ENCODE peak calls at places on chromosome X, in ten cellular contexts. One of them, this sample, is unnamed.

GRCh38 chrX:101429934-101430333 is 21.9 kb downstream of the HNRNPH2 start:
- DNase-seq in pancreas: no peak
- DNase-seq in CD8-positive, alpha-beta T cell: no peak
- DNase-seq in psoas muscle: no peak
- DNase-seq in glutamatergic neuron: no peak
- DNase-seq in neural progenitor cell: no peak
- DNase-seq in A673: no peak
- DNase-seq in left lung: no peak
- DNase-seq in A549: no peak
- DNase-seq in OCI-LY7: no peak
- DNase-seq in this sample: no peak

GRCh38 chrX:115493015-115493414 is 68.0 kb upstream of the PLS3 start:
- DNase-seq in pancreas: no peak
- DNase-seq in CD8-positive, alpha-beta T cell: no peak
- DNase-seq in psoas muscle: no peak
- DNase-seq in glutamatergic neuron: no peak
- DNase-seq in neural progenitor cell: no peak
- DNase-seq in A673: no peak
- DNase-seq in left lung: no peak
- DNase-seq in A549: no peak
- DNase-seq in OCI-LY7: no peak
- DNase-seq in this sample: no peak

GRCh38 chrX:68894142-68894512 is 65.3 kb downstream of the EFNB1 start:
- DNase-seq in pancreas: no peak
- DNase-seq in CD8-positive, alpha-beta T cell: no peak
- DNase-seq in psoas muscle: peak; percentile 65
- DNase-seq in glutamatergic neuron: no peak
- DNase-seq in neural progenitor cell: no peak
- DNase-seq in A673: no peak
- DNase-seq in left lung: no peak
- DNase-seq in A549: no peak
- DNase-seq in OCI-LY7: no peak
- DNase-seq in this sample: no peak

GRCh38 chrX:102712216-102712966 is at the start of gene GPRASP2:
- DNase-seq in pancreas: peak; percentile 81
- DNase-seq in CD8-positive, alpha-beta T cell: peak; percentile 42
- DNase-seq in psoas muscle: peak; percentile 72
- DNase-seq in glutamatergic neuron: peak; percentile 69
- DNase-seq in neural progenitor cell: peak; percentile 66
- DNase-seq in A673: peak; percentile 34
- DNase-seq in left lung: peak; percentile 47
- DNase-seq in A549: peak; percentile 15
- DNase-seq in OCI-LY7: no peak
- DNase-seq in this sample: no peak

GRCh38 chrX:109872021-109872730 is 130.7 kb upstream of the TMEM164 start:
- DNase-seq in pancreas: no peak
- DNase-seq in CD8-positive, alpha-beta T cell: no peak
- DNase-seq in psoas muscle: no peak
- DNase-seq in glutamatergic neuron: no peak
- DNase-seq in neural progenitor cell: no peak
- DNase-seq in A673: no peak
- DNase-seq in left lung: no peak
- DNase-seq in A549: no peak
- DNase-seq in OCI-LY7: no peak
- DNase-seq in this sample: no peak

GRCh38 chrX:134734343-134735001 is 76.2 kb upstream of the PLAC1 start:
- DNase-seq in pancreas: no peak
- DNase-seq in CD8-positive, alpha-beta T cell: no peak
- DNase-seq in psoas muscle: no peak
- DNase-seq in glutamatergic neuron: no peak
- DNase-seq in neural progenitor cell: no peak
- DNase-seq in A673: peak; percentile 26
- DNase-seq in left lung: no peak
- DNase-seq in A549: no peak
- DNase-seq in OCI-LY7: no peak
- DNase-seq in this sample: no peak

GRCh38 chrX:4622768-4623167 is 909.3 kb upstream of the PRKX start:
- DNase-seq in pancreas: no peak
- DNase-seq in CD8-positive, alpha-beta T cell: no peak
- DNase-seq in psoas muscle: no peak
- DNase-seq in glutamatergic neuron: no peak
- DNase-seq in neural progenitor cell: peak; percentile 48
- DNase-seq in A673: no peak
- DNase-seq in left lung: no peak
- DNase-seq in A549: no peak
- DNase-seq in OCI-LY7: no peak
- DNase-seq in this sample: no peak

GRCh38 chrX:148499638-148500427 is 584 bp upstream of the AFF2 start:
- DNase-seq in pancreas: peak; percentile 60
- DNase-seq in CD8-positive, alpha-beta T cell: no peak
- DNase-seq in psoas muscle: no peak
- DNase-seq in glutamatergic neuron: no peak
- DNase-seq in neural progenitor cell: no peak
- DNase-seq in A673: no peak
- DNase-seq in left lung: no peak
- DNase-seq in A549: no peak
- DNase-seq in OCI-LY7: no peak
- DNase-seq in this sample: no peak

GRCh38 chrX:43633757-43634156 is 22.3 kb upstream of the MAOA start:
- DNase-seq in pancreas: no peak
- DNase-seq in CD8-positive, alpha-beta T cell: no peak
- DNase-seq in psoas muscle: no peak
- DNase-seq in glutamatergic neuron: no peak
- DNase-seq in neural progenitor cell: no peak
- DNase-seq in A673: no peak
- DNase-seq in left lung: no peak
- DNase-seq in A549: no peak
- DNase-seq in OCI-LY7: no peak
- DNase-seq in this sample: no peak

GRCh38 chrX:66633541-66633940 is 5.3 kb downstream of the EDA2R start:
- DNase-seq in pancreas: no peak
- DNase-seq in CD8-positive, alpha-beta T cell: no peak
- DNase-seq in psoas muscle: no peak
- DNase-seq in glutamatergic neuron: no peak
- DNase-seq in neural progenitor cell: no peak
- DNase-seq in A673: no peak
- DNase-seq in left lung: no peak
- DNase-seq in A549: no peak
- DNase-seq in OCI-LY7: no peak
- DNase-seq in this sample: no peak

GRCh38 chrX:153318811-153319210 is 2.8 kb downstream of the PNMA6F start:
- DNase-seq in pancreas: peak; percentile 68
- DNase-seq in CD8-positive, alpha-beta T cell: no peak
- DNase-seq in psoas muscle: no peak
- DNase-seq in glutamatergic neuron: no peak
- DNase-seq in neural progenitor cell: no peak
- DNase-seq in A673: no peak
- DNase-seq in left lung: no peak
- DNase-seq in A549: no peak
- DNase-seq in OCI-LY7: no peak
- DNase-seq in this sample: no peak

GRCh38 chrX:134074151-134074550 is 88.8 kb upstream of the GPC3 start:
- DNase-seq in pancreas: no peak
- DNase-seq in CD8-positive, alpha-beta T cell: no peak
- DNase-seq in psoas muscle: no peak
- DNase-seq in glutamatergic neuron: no peak
- DNase-seq in neural progenitor cell: no peak
- DNase-seq in A673: no peak
- DNase-seq in left lung: no peak
- DNase-seq in A549: no peak
- DNase-seq in OCI-LY7: no peak
- DNase-seq in this sample: no peak

GRCh38 chrX:118883994-118884393 is 60.4 kb downstream of the ZCCHC12 start:
- DNase-seq in pancreas: no peak
- DNase-seq in CD8-positive, alpha-beta T cell: no peak
- DNase-seq in psoas muscle: no peak
- DNase-seq in glutamatergic neuron: no peak
- DNase-seq in neural progenitor cell: no peak
- DNase-seq in A673: no peak
- DNase-seq in left lung: no peak
- DNase-seq in A549: no peak
- DNase-seq in OCI-LY7: no peak
- DNase-seq in this sample: no peak

GRCh38 chrX:103398321-103398937 is 22.1 kb downstream of the BEX3 start:
- DNase-seq in pancreas: no peak
- DNase-seq in CD8-positive, alpha-beta T cell: no peak
- DNase-seq in psoas muscle: no peak
- DNase-seq in glutamatergic neuron: no peak
- DNase-seq in neural progenitor cell: no peak
- DNase-seq in A673: peak; percentile 64
- DNase-seq in left lung: no peak
- DNase-seq in A549: peak; percentile 64
- DNase-seq in OCI-LY7: no peak
- DNase-seq in this sample: no peak

GRCh38 chrX:23959781-23960180 is 52.0 kb downstream of the CXorf58 start:
- DNase-seq in pancreas: no peak
- DNase-seq in CD8-positive, alpha-beta T cell: peak; percentile 20
- DNase-seq in psoas muscle: no peak
- DNase-seq in glutamatergic neuron: no peak
- DNase-seq in neural progenitor cell: no peak
- DNase-seq in A673: no peak
- DNase-seq in left lung: no peak
- DNase-seq in A549: no peak
- DNase-seq in OCI-LY7: no peak
- DNase-seq in this sample: peak; percentile 60

GRCh38 chrX:153595859-153596857 is 2.8 kb downstream of the CCNQ start:
- DNase-seq in pancreas: no peak
- DNase-seq in CD8-positive, alpha-beta T cell: no peak
- DNase-seq in psoas muscle: no peak
- DNase-seq in glutamatergic neuron: no peak
- DNase-seq in neural progenitor cell: no peak
- DNase-seq in A673: no peak
- DNase-seq in left lung: peak; percentile 27
- DNase-seq in A549: no peak
- DNase-seq in OCI-LY7: no peak
- DNase-seq in this sample: no peak

GRCh38 chrX:132958086-132958703 is at the start of gene HS6ST2:
- DNase-seq in pancreas: peak; percentile 68
- DNase-seq in CD8-positive, alpha-beta T cell: no peak
- DNase-seq in psoas muscle: peak; percentile 48
- DNase-seq in glutamatergic neuron: peak; percentile 29
- DNase-seq in neural progenitor cell: peak; percentile 65
- DNase-seq in A673: peak; percentile 34
- DNase-seq in left lung: no peak
- DNase-seq in A549: no peak
- DNase-seq in OCI-LY7: no peak
- DNase-seq in this sample: no peak
- TF ChIP-seq CTCF in pancreas: no peak
- TF ChIP-seq CTCF in CD8-positive, alpha-beta T cell: no peak
- TF ChIP-seq CTCF in psoas muscle: no peak
- TF ChIP-seq CTCF in glutamatergic neuron: no peak
- TF ChIP-seq CTCF in neural progenitor cell: peak; percentile 9
- TF ChIP-seq CTCF in A673: peak; percentile 12
- TF ChIP-seq CTCF in left lung: no peak
- TF ChIP-seq CTCF in A549: no peak
- TF ChIP-seq CTCF in OCI-LY7: no peak
- TF ChIP-seq CTCF in this sample: no peak

GRCh38 chrX:47956016-47956415 is 47.8 kb downstream of the ZNF182 start:
- DNase-seq in pancreas: no peak
- DNase-seq in CD8-positive, alpha-beta T cell: no peak
- DNase-seq in psoas muscle: no peak
- DNase-seq in glutamatergic neuron: no peak
- DNase-seq in neural progenitor cell: no peak
- DNase-seq in A673: no peak
- DNase-seq in left lung: no peak
- DNase-seq in A549: no peak
- DNase-seq in OCI-LY7: no peak
- DNase-seq in this sample: no peak

GRCh38 chrX:47960400-47960799 is 43.4 kb downstream of the ZNF182 start:
- DNase-seq in pancreas: no peak
- DNase-seq in CD8-positive, alpha-beta T cell: no peak
- DNase-seq in psoas muscle: no peak
- DNase-seq in glutamatergic neuron: no peak
- DNase-seq in neural progenitor cell: no peak
- DNase-seq in A673: no peak
- DNase-seq in left lung: no peak
- DNase-seq in A549: no peak
- DNase-seq in OCI-LY7: no peak
- DNase-seq in this sample: peak; percentile 72

DNA sequence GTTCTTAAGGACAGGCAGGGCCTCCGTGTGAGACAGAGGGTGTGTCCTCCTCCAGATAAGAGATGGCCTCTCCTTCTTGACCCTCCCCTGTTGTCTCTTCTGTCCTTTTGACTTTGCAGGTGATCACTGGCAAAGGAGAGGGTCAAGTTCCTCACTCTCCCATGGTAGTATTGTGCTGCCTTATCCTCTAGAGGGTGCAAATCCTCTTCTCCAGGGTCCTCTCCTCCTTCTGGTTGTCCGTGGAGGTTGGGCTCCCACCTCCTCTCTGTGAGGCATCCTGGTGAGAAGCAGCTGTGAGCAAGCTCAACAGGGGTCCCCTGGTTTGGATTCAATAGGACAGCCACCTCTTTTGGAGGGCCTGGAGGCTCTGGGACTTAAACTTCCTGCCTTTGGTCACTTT is 44.8 kb downstream of the ZNF182 start:
- DNase-seq in pancreas: no peak
- DNase-seq in CD8-positive, alpha-beta T cell: no peak
- DNase-seq in psoas muscle: no peak
- DNase-seq in glutamatergic neuron: no peak
- DNase-seq in neural progenitor cell: no peak
- DNase-seq in A673: peak; percentile 24
- DNase-seq in left lung: no peak
- DNase-seq in A549: no peak
- DNase-seq in OCI-LY7: peak; percentile 51
- DNase-seq in this sample: no peak
- TF ChIP-seq CTCF in pancreas: peak; percentile 9
- TF ChIP-seq CTCF in CD8-positive, alpha-beta T cell: peak; percentile 21
- TF ChIP-seq CTCF in psoas muscle: no peak
- TF ChIP-seq CTCF in glutamatergic neuron: no peak
- TF ChIP-seq CTCF in neural progenitor cell: no peak
- TF ChIP-seq CTCF in A673: peak; percentile 42
- TF ChIP-seq CTCF in left lung: peak; percentile 24
- TF ChIP-seq CTCF in A549: no peak
- TF ChIP-seq CTCF in OCI-LY7: peak; percentile 62
- TF ChIP-seq CTCF in this sample: peak; percentile 26

DNA sequence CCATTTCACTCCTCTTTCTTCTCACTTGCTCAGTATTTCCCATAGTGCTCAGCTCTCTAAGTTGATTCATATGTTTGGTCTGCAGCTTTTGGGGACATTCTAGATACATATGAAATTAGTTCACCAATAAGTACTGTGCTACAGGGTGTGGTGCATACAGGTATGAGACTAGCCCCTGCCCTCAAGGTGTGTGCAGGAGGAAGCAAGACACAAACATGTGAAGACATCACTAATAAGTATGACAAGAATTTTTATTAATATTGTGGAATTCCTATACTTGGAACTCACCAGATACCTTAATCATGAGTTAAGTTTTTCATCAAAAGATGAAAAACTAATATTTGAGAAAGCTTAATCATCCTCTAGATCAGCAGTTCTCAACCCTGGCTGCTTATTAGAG is 505.2 kb downstream of the ZNF674 start:
- DNase-seq in pancreas: no peak
- DNase-seq in CD8-positive, alpha-beta T cell: no peak
- DNase-seq in psoas muscle: no peak
- DNase-seq in glutamatergic neuron: no peak
- DNase-seq in neural progenitor cell: no peak
- DNase-seq in A673: no peak
- DNase-seq in left lung: no peak
- DNase-seq in A549: no peak
- DNase-seq in OCI-LY7: no peak
- DNase-seq in this sample: no peak
- TF ChIP-seq CTCF in pancreas: no peak
- TF ChIP-seq CTCF in CD8-positive, alpha-beta T cell: no peak
- TF ChIP-seq CTCF in psoas muscle: no peak
- TF ChIP-seq CTCF in glutamatergic neuron: no peak
- TF ChIP-seq CTCF in neural progenitor cell: no peak
- TF ChIP-seq CTCF in A673: no peak
- TF ChIP-seq CTCF in left lung: no peak
- TF ChIP-seq CTCF in A549: no peak
- TF ChIP-seq CTCF in OCI-LY7: no peak
- TF ChIP-seq CTCF in this sample: no peak

GRCh38 chrX:104482757-104483156 is 83.2 kb upstream of the IL1RAPL2 start:
- DNase-seq in pancreas: no peak
- DNase-seq in CD8-positive, alpha-beta T cell: no peak
- DNase-seq in psoas muscle: no peak
- DNase-seq in glutamatergic neuron: no peak
- DNase-seq in neural progenitor cell: no peak
- DNase-seq in A673: peak; percentile 3
- DNase-seq in left lung: no peak
- DNase-seq in A549: no peak
- DNase-seq in OCI-LY7: peak; percentile 1
- DNase-seq in this sample: no peak
- TF ChIP-seq CTCF in pancreas: no peak
- TF ChIP-seq CTCF in CD8-positive, alpha-beta T cell: no peak
- TF ChIP-seq CTCF in psoas muscle: no peak
- TF ChIP-seq CTCF in glutamatergic neuron: no peak
- TF ChIP-seq CTCF in neural progenitor cell: peak; percentile 34
- TF ChIP-seq CTCF in A673: peak; percentile 48
- TF ChIP-seq CTCF in left lung: no peak
- TF ChIP-seq CTCF in A549: peak; percentile 36
- TF ChIP-seq CTCF in OCI-LY7: peak; percentile 65
- TF ChIP-seq CTCF in this sample: no peak

This sample was measured in CD14-positive monocyte.